ENCODE peak calls at places on chromosomes 13 and 19, in seven cellular contexts. X is AG09309, O is Karpas-422, B is germinal center, Y is GM23338, W is lung, M is adrenal gland. R is an unnamed sample.

GRCh38 chr19:15195987-15196682 is 4.7 kb downstream of the NOTCH3 start:
- DNase-seq in X (no peak), O (no peak), B (no peak), Y (peak; percentile 97), W (peak; percentile 86), M (no peak), R (no peak)

GRCh38 chr13:21986602-21987001 is 315.7 kb downstream of the FGF9 start:
- DNase-seq in X (no peak), O (no peak), B (no peak), Y (no peak), W (peak; percentile 46), M (peak; percentile 15), R (no peak)

GRCh38 chr13:50993908-50994307 is 84.3 kb downstream of the RNASEH2B start:
- DNase-seq in X (no peak), O (no peak), B (no peak), Y (no peak), W (no peak), M (no peak), R (peak; percentile 24)

GRCh38 chr13:59494560-59494970 is 669.2 kb downstream of the DIAPH3 start:
- DNase-seq in X (no peak), O (no peak), B (no peak), Y (no peak), W (no peak), M (peak; percentile 11), R (no peak)

GRCh38 chr13:112903606-112904195 is 65.3 kb upstream of the MCF2L start:
- DNase-seq in X (no peak), O (no peak), B (no peak), Y (no peak), W (no peak), M (no peak), R (no peak)

GRCh38 chr13:28657784-28658538 is 969 bp upstream of the POMP start:
- DNase-seq in X (no peak), O (peak; percentile 70), B (peak; percentile 41), Y (no peak), W (no peak), M (no peak), R (no peak)

GRCh38 chr19:1776606-1777147 is 23.4 kb downstream of the ONECUT3 start:
- DNase-seq in X (no peak), O (no peak), B (no peak), Y (no peak), W (no peak), M (no peak), R (no peak)

GRCh38 chr13:110345266-110345665 is 38.2 kb downstream of the COL4A2 start:
- DNase-seq in X (no peak), O (no peak), B (no peak), Y (no peak), W (no peak), M (no peak), R (no peak)

GRCh38 chr13:111852701-111853100 is 214.2 kb upstream of the SOX1 start:
- DNase-seq in X (no peak), O (no peak), B (no peak), Y (no peak), W (no peak), M (no peak), R (no peak)

GRCh38 chr19:23991170-23991569 is 76.5 kb downstream of the ZNF726 start:
- DNase-seq in X (no peak), O (no peak), B (no peak), Y (peak; percentile 1), W (no peak), M (peak; percentile 22), R (peak; percentile 17)

GRCh38 chr19:5259750-5260149 is 80.9 kb downstream of the PTPRS start:
- DNase-seq in X (no peak), O (no peak), B (no peak), Y (no peak), W (no peak), M (no peak), R (no peak)

GRCh38 chr13:54965881-54966280 is 1937.3 kb downstream of the OLFM4 start:
- DNase-seq in X (no peak), O (no peak), B (no peak), Y (no peak), W (no peak), M (no peak), R (no peak)

GRCh38 chr19:2113436-2114211 is 16.9 kb downstream of the IZUMO4 start:
- DNase-seq in X (no peak), O (no peak), B (no peak), Y (no peak), W (no peak), M (no peak), R (no peak)

GRCh38 chr13:37652596-37652995 is 54.0 kb upstream of the POSTN start:
- DNase-seq in X (no peak), O (no peak), B (no peak), Y (no peak), W (no peak), M (no peak), R (no peak)

GRCh38 chr13:23899555-23899954 is 2.3 kb upstream of the C1QTNF9B start:
- DNase-seq in X (peak; percentile 11), O (peak; percentile 72), B (peak; percentile 9), Y (peak; percentile 49), W (no peak), M (peak; percentile 41), R (no peak)

R was measured in NCI-H1930.